ENCODE peak calls at places on chromosomes 5 and 9, in six cellular contexts. Y is NCI-H69, Q is ELF-1, I is globus pallidus, G is nephron progenitor cell, D is ACHN. P is an unnamed sample.

GRCh38 chr9:92564479-92564878 is 28.7 kb upstream of the ECM2 start:
- DNase-seq in Y (peak; percentile 78), I (no peak), G (no peak), Q (no peak), D (no peak), P (no peak)

GRCh38 chr5:81698806-81699205 is 52.1 kb downstream of the SSBP2 start:
- DNase-seq in G (no peak), Q (no peak), I (no peak), D (no peak), Y (no peak), P (no peak)

GRCh38 chr9:134419684-134420076 is 93.4 kb downstream of the RXRA start:
- DNase-seq in Q (peak; percentile 82), I (no peak), D (peak; percentile 19), Y (peak; percentile 80), G (no peak), P (peak; percentile 74)

GRCh38 chr9:87596862-87597261 is 99.2 kb downstream of the DAPK1 start:
- DNase-seq in I (no peak), Y (no peak), Q (no peak), D (no peak), G (no peak), P (no peak)

GRCh38 chr5:140567871-140568270 is 3.2 kb downstream of the SLC35A4 start:
- DNase-seq in Y (no peak), Q (no peak), D (no peak), G (no peak), I (no peak), P (no peak)

GRCh38 chr5:72608297-72608696 is 101.1 kb upstream of the ZNF366 start:
- DNase-seq in Y (peak; percentile 36), Q (no peak), D (no peak), G (no peak), I (peak; percentile 90), P (peak; percentile 33)

GRCh38 chr5:176780071-176780850 is 30.1 kb upstream of the UNC5A start:
- DNase-seq in D (no peak), Q (no peak), Y (peak; percentile 92), G (no peak), I (no peak), P (no peak)

GRCh38 chr5:110916373-110917049 is 155.0 kb upstream of the TSLP start:
- DNase-seq in Q (peak; percentile 42), Y (no peak), G (no peak), I (no peak), D (peak; percentile 46), P (peak; percentile 40)

GRCh38 chr5:163696270-163696887 is 191.0 kb downstream of the MAT2B start:
- DNase-seq in D (peak; percentile 50), Q (peak; percentile 77), I (peak; percentile 66), Y (peak; percentile 100), G (peak; percentile 49), P (peak; percentile 75)

GRCh38 chr5:108564441-108564840 is 182.5 kb upstream of the FBXL17 start:
- DNase-seq in D (no peak), G (no peak), I (no peak), Q (no peak), Y (no peak), P (no peak)

GRCh38 chr5:89351232-89351631 is 468.2 kb upstream of the MEF2C start:
- DNase-seq in Q (no peak), I (no peak), G (no peak), Y (peak; percentile 14), D (no peak), P (no peak)

GRCh38 chr9:77442436-77442835 is 205.7 kb downstream of the GNA14 start:
- DNase-seq in I (no peak), Y (no peak), G (no peak), D (no peak), Q (no peak), P (no peak)

P was measured in D341Med.